ENCODE peak calls at places on chromosomes 1 and 21, in ten cellular contexts. One of them, this sample, is unnamed.

GRCh38 chr1:200075522-200075921 is 48.0 kb downstream of the NR5A2 start:
- DNase-seq in esophagus muscularis mucosa: no peak
- DNase-seq in transverse colon: no peak
- DNase-seq in left lung: no peak
- DNase-seq in nephron progenitor cell: no peak
- DNase-seq in heart right ventricle: no peak
- DNase-seq in mammary epithelial cell: no peak
- DNase-seq in MCF 10A: no peak
- DNase-seq in cardiac fibroblast: peak; percentile 59
- DNase-seq in HFF-Myc: no peak
- DNase-seq in this sample: no peak

GRCh38 chr21:34192646-34193285 is 119.4 kb downstream of the MRPS6 start:
- DNase-seq in esophagus muscularis mucosa: no peak
- DNase-seq in transverse colon: no peak
- DNase-seq in left lung: no peak
- DNase-seq in nephron progenitor cell: no peak
- DNase-seq in heart right ventricle: no peak
- DNase-seq in mammary epithelial cell: no peak
- DNase-seq in MCF 10A: no peak
- DNase-seq in cardiac fibroblast: no peak
- DNase-seq in HFF-Myc: no peak
- DNase-seq in this sample: peak; percentile 25

GRCh38 chr1:223670458-223671159 is 5.1 kb upstream of the CAPN8 start:
- DNase-seq in esophagus muscularis mucosa: no peak
- DNase-seq in transverse colon: peak; percentile 50
- DNase-seq in left lung: no peak
- DNase-seq in nephron progenitor cell: peak; percentile 58
- DNase-seq in heart right ventricle: no peak
- DNase-seq in mammary epithelial cell: peak; percentile 57
- DNase-seq in MCF 10A: peak; percentile 87
- DNase-seq in cardiac fibroblast: peak; percentile 29
- DNase-seq in HFF-Myc: no peak
- DNase-seq in this sample: no peak

GRCh38 chr1:108057536-108057935 is 92.6 kb upstream of the VAV3 start:
- DNase-seq in esophagus muscularis mucosa: no peak
- DNase-seq in transverse colon: peak; percentile 26
- DNase-seq in left lung: no peak
- DNase-seq in nephron progenitor cell: peak; percentile 45
- DNase-seq in heart right ventricle: peak; percentile 20
- DNase-seq in mammary epithelial cell: peak; percentile 20
- DNase-seq in MCF 10A: peak; percentile 76
- DNase-seq in cardiac fibroblast: peak; percentile 74
- DNase-seq in HFF-Myc: no peak
- DNase-seq in this sample: no peak

GRCh38 chr1:219276029-219276738 is 102.5 kb downstream of the LYPLAL1 start:
- DNase-seq in esophagus muscularis mucosa: no peak
- DNase-seq in transverse colon: no peak
- DNase-seq in left lung: no peak
- DNase-seq in nephron progenitor cell: no peak
- DNase-seq in heart right ventricle: no peak
- DNase-seq in mammary epithelial cell: no peak
- DNase-seq in MCF 10A: no peak
- DNase-seq in cardiac fibroblast: no peak
- DNase-seq in HFF-Myc: no peak
- DNase-seq in this sample: no peak

GRCh38 chr1:155166006-155166372 is 7.1 kb downstream of the KRTCAP2 start:
- DNase-seq in esophagus muscularis mucosa: no peak
- DNase-seq in transverse colon: no peak
- DNase-seq in left lung: no peak
- DNase-seq in nephron progenitor cell: peak; percentile 54
- DNase-seq in heart right ventricle: no peak
- DNase-seq in mammary epithelial cell: no peak
- DNase-seq in MCF 10A: no peak
- DNase-seq in cardiac fibroblast: no peak
- DNase-seq in HFF-Myc: no peak
- DNase-seq in this sample: no peak

GRCh38 chr1:65949230-65949626 is 156.5 kb downstream of the PDE4B start:
- DNase-seq in esophagus muscularis mucosa: no peak
- DNase-seq in transverse colon: peak; percentile 70
- DNase-seq in left lung: no peak
- DNase-seq in nephron progenitor cell: no peak
- DNase-seq in heart right ventricle: no peak
- DNase-seq in mammary epithelial cell: no peak
- DNase-seq in MCF 10A: no peak
- DNase-seq in cardiac fibroblast: peak; percentile 43
- DNase-seq in HFF-Myc: no peak
- DNase-seq in this sample: no peak

GRCh38 chr1:164792410-164793004 is 233.5 kb downstream of the PBX1 start:
- DNase-seq in esophagus muscularis mucosa: no peak
- DNase-seq in transverse colon: no peak
- DNase-seq in left lung: peak; percentile 80
- DNase-seq in nephron progenitor cell: no peak
- DNase-seq in heart right ventricle: no peak
- DNase-seq in mammary epithelial cell: no peak
- DNase-seq in MCF 10A: no peak
- DNase-seq in cardiac fibroblast: no peak
- DNase-seq in HFF-Myc: no peak
- DNase-seq in this sample: no peak

DNA sequence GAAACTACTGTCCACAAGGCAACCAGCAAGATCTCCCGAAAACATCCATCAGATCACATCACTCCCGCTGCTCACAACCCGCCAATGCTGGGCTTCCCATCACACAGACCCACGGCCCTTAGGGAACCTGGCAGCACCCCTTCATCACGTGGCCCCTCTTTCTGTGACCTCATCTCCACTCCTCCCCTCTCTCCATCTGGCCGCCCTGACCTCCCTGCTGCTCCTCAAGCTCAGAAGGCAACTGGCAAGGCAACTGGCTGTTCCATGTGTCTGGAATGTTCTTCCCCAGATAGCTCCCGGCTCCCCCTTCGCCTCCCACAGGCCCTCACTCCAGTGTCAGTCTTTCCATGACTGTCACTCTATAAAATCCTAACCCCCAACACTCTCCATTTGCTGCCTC is 113.0 kb upstream of the ERG start:
- DNase-seq in esophagus muscularis mucosa: peak; percentile 70
- DNase-seq in transverse colon: no peak
- DNase-seq in left lung: no peak
- DNase-seq in nephron progenitor cell: no peak
- DNase-seq in heart right ventricle: no peak
- DNase-seq in mammary epithelial cell: no peak
- DNase-seq in MCF 10A: no peak
- DNase-seq in cardiac fibroblast: no peak
- DNase-seq in HFF-Myc: no peak
- DNase-seq in this sample: no peak
- TF ChIP-seq CTCF in esophagus muscularis mucosa: no peak
- TF ChIP-seq CTCF in transverse colon: no peak
- TF ChIP-seq CTCF in left lung: no peak
- TF ChIP-seq CTCF in nephron progenitor cell: no peak
- TF ChIP-seq CTCF in heart right ventricle: no peak
- TF ChIP-seq CTCF in mammary epithelial cell: no peak
- TF ChIP-seq CTCF in MCF 10A: no peak
- TF ChIP-seq CTCF in cardiac fibroblast: no peak
- TF ChIP-seq CTCF in HFF-Myc: no peak
- TF ChIP-seq CTCF in this sample: no peak

GRCh38 chr1:6585081-6585722 is 5.4 kb downstream of the ZBTB48 start:
- DNase-seq in esophagus muscularis mucosa: no peak
- DNase-seq in transverse colon: no peak
- DNase-seq in left lung: no peak
- DNase-seq in nephron progenitor cell: no peak
- DNase-seq in heart right ventricle: no peak
- DNase-seq in mammary epithelial cell: no peak
- DNase-seq in MCF 10A: no peak
- DNase-seq in cardiac fibroblast: no peak
- DNase-seq in HFF-Myc: no peak
- DNase-seq in this sample: no peak

GRCh38 chr1:6582370-6582769 is 2.6 kb downstream of the ZBTB48 start:
- DNase-seq in esophagus muscularis mucosa: no peak
- DNase-seq in transverse colon: peak; percentile 88
- DNase-seq in left lung: no peak
- DNase-seq in nephron progenitor cell: no peak
- DNase-seq in heart right ventricle: no peak
- DNase-seq in mammary epithelial cell: no peak
- DNase-seq in MCF 10A: no peak
- DNase-seq in cardiac fibroblast: no peak
- DNase-seq in HFF-Myc: no peak
- DNase-seq in this sample: no peak

GRCh38 chr1:6585841-6586240 is 6.0 kb downstream of the ZBTB48 start:
- DNase-seq in esophagus muscularis mucosa: no peak
- DNase-seq in transverse colon: no peak
- DNase-seq in left lung: no peak
- DNase-seq in nephron progenitor cell: no peak
- DNase-seq in heart right ventricle: no peak
- DNase-seq in mammary epithelial cell: no peak
- DNase-seq in MCF 10A: no peak
- DNase-seq in cardiac fibroblast: no peak
- DNase-seq in HFF-Myc: no peak
- DNase-seq in this sample: no peak

GRCh38 chr1:6586404-6586816 is 6.6 kb downstream of the ZBTB48 start:
- DNase-seq in esophagus muscularis mucosa: no peak
- DNase-seq in transverse colon: no peak
- DNase-seq in left lung: no peak
- DNase-seq in nephron progenitor cell: no peak
- DNase-seq in heart right ventricle: no peak
- DNase-seq in mammary epithelial cell: no peak
- DNase-seq in MCF 10A: no peak
- DNase-seq in cardiac fibroblast: no peak
- DNase-seq in HFF-Myc: no peak
- DNase-seq in this sample: no peak

DNA sequence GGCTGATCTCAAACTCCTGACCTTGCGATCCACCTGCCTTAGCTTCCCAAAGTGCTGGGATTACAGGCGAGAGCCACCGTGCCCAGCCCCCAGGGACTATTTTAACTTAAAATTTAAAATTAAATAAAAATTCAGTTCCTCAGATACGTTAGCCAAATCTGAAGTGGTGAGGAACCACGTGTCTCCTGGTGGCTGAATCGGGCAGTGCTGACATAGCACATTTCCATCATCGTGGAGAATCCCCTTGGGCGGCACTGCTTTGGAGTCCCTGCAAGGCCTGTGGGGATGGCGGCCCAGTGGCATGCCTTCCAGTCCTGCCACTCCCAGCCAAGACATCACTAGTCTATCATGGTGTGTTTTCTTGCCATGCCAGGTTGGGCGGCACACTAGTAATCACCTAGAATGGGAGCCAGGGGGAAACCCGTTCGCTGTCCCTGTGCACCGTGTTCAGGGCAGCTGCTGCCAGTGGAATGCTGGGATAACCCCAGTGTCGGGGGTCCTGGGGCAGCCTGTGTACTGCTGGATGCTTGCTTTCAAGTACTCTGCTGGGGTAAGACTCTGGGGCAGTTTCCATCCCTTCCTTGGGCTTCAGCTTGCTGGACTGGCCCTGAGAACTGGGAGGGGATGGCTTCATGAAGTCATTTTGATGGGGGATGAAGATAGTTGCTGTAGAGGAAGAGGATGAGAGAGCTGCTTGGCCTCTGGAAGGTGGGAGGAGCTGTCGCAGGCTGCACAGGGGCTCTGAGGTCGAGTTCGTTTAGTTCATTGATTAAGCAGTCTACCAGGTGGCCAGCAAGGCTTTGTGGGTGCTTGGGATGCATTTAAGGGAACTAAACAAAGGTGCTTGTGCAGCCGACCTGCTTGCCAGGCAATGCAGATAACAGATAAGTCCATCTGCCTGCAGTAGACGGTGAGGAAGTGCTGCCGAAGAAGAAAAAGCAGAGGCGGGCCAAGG is 4.6 kb downstream of the ZBTB48 start:
- DNase-seq in esophagus muscularis mucosa: no peak
- DNase-seq in transverse colon: no peak
- DNase-seq in left lung: no peak
- DNase-seq in nephron progenitor cell: no peak
- DNase-seq in heart right ventricle: no peak
- DNase-seq in mammary epithelial cell: no peak
- DNase-seq in MCF 10A: no peak
- DNase-seq in cardiac fibroblast: no peak
- DNase-seq in HFF-Myc: no peak
- DNase-seq in this sample: no peak
- TF ChIP-seq CTCF in esophagus muscularis mucosa: peak; percentile 25
- TF ChIP-seq CTCF in transverse colon: no peak
- TF ChIP-seq CTCF in left lung: no peak
- TF ChIP-seq CTCF in nephron progenitor cell: no peak
- TF ChIP-seq CTCF in heart right ventricle: peak; percentile 12
- TF ChIP-seq CTCF in mammary epithelial cell: no peak
- TF ChIP-seq CTCF in MCF 10A: peak; percentile 19
- TF ChIP-seq CTCF in cardiac fibroblast: no peak
- TF ChIP-seq CTCF in HFF-Myc: peak; percentile 12
- TF ChIP-seq CTCF in this sample: no peak

GRCh38 chr1:19737413-19737812 is 62.3 kb downstream of the TMCO4 start:
- DNase-seq in esophagus muscularis mucosa: no peak
- DNase-seq in transverse colon: no peak
- DNase-seq in left lung: no peak
- DNase-seq in nephron progenitor cell: no peak
- DNase-seq in heart right ventricle: no peak
- DNase-seq in mammary epithelial cell: peak; percentile 40
- DNase-seq in MCF 10A: peak; percentile 50
- DNase-seq in cardiac fibroblast: peak; percentile 17
- DNase-seq in HFF-Myc: no peak
- DNase-seq in this sample: no peak
- TF ChIP-seq CTCF in esophagus muscularis mucosa: no peak
- TF ChIP-seq CTCF in transverse colon: no peak
- TF ChIP-seq CTCF in left lung: no peak
- TF ChIP-seq CTCF in nephron progenitor cell: no peak
- TF ChIP-seq CTCF in heart right ventricle: no peak
- TF ChIP-seq CTCF in mammary epithelial cell: peak; percentile 32
- TF ChIP-seq CTCF in MCF 10A: no peak
- TF ChIP-seq CTCF in cardiac fibroblast: peak; percentile 6
- TF ChIP-seq CTCF in HFF-Myc: no peak
- TF ChIP-seq CTCF in this sample: peak; percentile 6

GRCh38 chr1:76142771-76143540 is 68.4 kb downstream of the ST6GALNAC3 start:
- DNase-seq in esophagus muscularis mucosa: no peak
- DNase-seq in transverse colon: peak; percentile 43
- DNase-seq in left lung: no peak
- DNase-seq in nephron progenitor cell: no peak
- DNase-seq in heart right ventricle: no peak
- DNase-seq in mammary epithelial cell: no peak
- DNase-seq in MCF 10A: no peak
- DNase-seq in cardiac fibroblast: peak; percentile 13
- DNase-seq in HFF-Myc: no peak
- DNase-seq in this sample: no peak

GRCh38 chr1:76137746-76138145 is 63.2 kb downstream of the ST6GALNAC3 start:
- DNase-seq in esophagus muscularis mucosa: no peak
- DNase-seq in transverse colon: no peak
- DNase-seq in left lung: no peak
- DNase-seq in nephron progenitor cell: no peak
- DNase-seq in heart right ventricle: no peak
- DNase-seq in mammary epithelial cell: no peak
- DNase-seq in MCF 10A: no peak
- DNase-seq in cardiac fibroblast: no peak
- DNase-seq in HFF-Myc: no peak
- DNase-seq in this sample: no peak

GRCh38 chr1:76138217-76138616 is 63.7 kb downstream of the ST6GALNAC3 start:
- DNase-seq in esophagus muscularis mucosa: no peak
- DNase-seq in transverse colon: no peak
- DNase-seq in left lung: no peak
- DNase-seq in nephron progenitor cell: no peak
- DNase-seq in heart right ventricle: no peak
- DNase-seq in mammary epithelial cell: no peak
- DNase-seq in MCF 10A: no peak
- DNase-seq in cardiac fibroblast: no peak
- DNase-seq in HFF-Myc: no peak
- DNase-seq in this sample: no peak

GRCh38 chr1:76141898-76142297 is 67.4 kb downstream of the ST6GALNAC3 start:
- DNase-seq in esophagus muscularis mucosa: no peak
- DNase-seq in transverse colon: no peak
- DNase-seq in left lung: no peak
- DNase-seq in nephron progenitor cell: no peak
- DNase-seq in heart right ventricle: no peak
- DNase-seq in mammary epithelial cell: no peak
- DNase-seq in MCF 10A: no peak
- DNase-seq in cardiac fibroblast: no peak
- DNase-seq in HFF-Myc: no peak
- DNase-seq in this sample: no peak

GRCh38 chr1:76140227-76140626 is 65.7 kb downstream of the ST6GALNAC3 start:
- DNase-seq in esophagus muscularis mucosa: no peak
- DNase-seq in transverse colon: peak; percentile 10
- DNase-seq in left lung: no peak
- DNase-seq in nephron progenitor cell: no peak
- DNase-seq in heart right ventricle: no peak
- DNase-seq in mammary epithelial cell: no peak
- DNase-seq in MCF 10A: no peak
- DNase-seq in cardiac fibroblast: no peak
- DNase-seq in HFF-Myc: no peak
- DNase-seq in this sample: no peak
- TF ChIP-seq CTCF in esophagus muscularis mucosa: no peak
- TF ChIP-seq CTCF in transverse colon: no peak
- TF ChIP-seq CTCF in left lung: no peak
- TF ChIP-seq CTCF in nephron progenitor cell: peak; percentile 12
- TF ChIP-seq CTCF in heart right ventricle: no peak
- TF ChIP-seq CTCF in mammary epithelial cell: no peak
- TF ChIP-seq CTCF in MCF 10A: no peak
- TF ChIP-seq CTCF in cardiac fibroblast: no peak
- TF ChIP-seq CTCF in HFF-Myc: peak; percentile 17
- TF ChIP-seq CTCF in this sample: no peak

This sample was measured in osteocyte.